ENCODE peak calls at places on chromosomes 2 and 18, in six cellular contexts. S is heart left ventricle, M is sigmoid colon, B is right cardiac atrium, X is keratinocyte, P is PC-3. D is an unnamed sample.

GRCh38 chr18:62833494-62833893 is 118.2 kb downstream of the PHLPP1 start:
- DNase-seq in S (no peak), M (no peak), B (no peak), X (no peak), P (no peak), D (no peak)

GRCh38 chr2:219997341-219997851 is 370.0 kb downstream of the SLC4A3 start:
- DNase-seq in S (peak), M (no peak), B (peak), X (peak), P (peak), D (no peak)

GRCh38 chr2:71063216-71063615 is 5.2 kb upstream of the NAGK start:
- DNase-seq in S (no peak), M (no peak), B (no peak), X (no peak), P (no peak), D (no peak)

GRCh38 chr18:10265560-10266235 is 188.7 kb upstream of the APCDD1 start:
- DNase-seq in S (no peak), M (no peak), B (no peak), X (no peak), P (no peak), D (no peak)

GRCh38 chr18:76803814-76804213 is 18.5 kb upstream of the ZNF236 start:
- DNase-seq in S (peak), M (peak), B (peak), X (no peak), P (peak), D (no peak)

GRCh38 chr18:22939649-22940048 is 6.5 kb downstream of the RBBP8 start:
- DNase-seq in S (no peak), M (no peak), B (no peak), X (no peak), P (no peak), D (no peak)

GRCh38 chr2:132515010-132515409 is 98.4 kb downstream of the GPR39 start:
- DNase-seq in S (no peak), M (no peak), B (no peak), X (no peak), P (no peak), D (no peak)

GRCh38 chr18:13447621-13448020 is 229.1 kb downstream of the LDLRAD4 start:
- DNase-seq in S (no peak), M (no peak), B (peak), X (no peak), P (no peak), D (peak)

GRCh38 chr2:219314804-219315468 is 5.7 kb upstream of the PTPRN start:
- DNase-seq in S (no peak), M (no peak), B (no peak), X (no peak), P (peak), D (no peak)

GRCh38 chr2:46858697-46859080 is 56.9 kb downstream of the MCFD2 start:
- DNase-seq in S (no peak), M (no peak), B (no peak), X (no peak), P (no peak), D (no peak)

GRCh38 chr2:224523626-224524577 is 61.3 kb downstream of the CUL3 start:
- DNase-seq in S (no peak), M (no peak), B (no peak), X (no peak), P (no peak), D (no peak)

GRCh38 chr18:48842259-48843061 is 108.3 kb downstream of the SMAD7 start:
- DNase-seq in S (peak), M (no peak), B (peak), X (no peak), P (no peak), D (no peak)

GRCh38 chr2:46053502-46054094 is 243.6 kb upstream of the EPAS1 start:
- DNase-seq in S (no peak), M (no peak), B (no peak), X (no peak), P (no peak), D (no peak)

GRCh38 chr2:212548459-212548815 is 9.8 kb upstream of the ERBB4 start:
- DNase-seq in S (no peak), M (no peak), B (no peak), X (no peak), P (peak), D (no peak)

GRCh38 chr2:234981197-234982095 is 29.6 kb downstream of the SH3BP4 start:
- DNase-seq in S (peak), M (peak), B (peak), X (no peak), P (peak), D (peak)

GRCh38 chr18:77129150-77129551 is 3.4 kb downstream of the MBP start:
- DNase-seq in S (no peak), M (peak), B (no peak), X (no peak), P (peak), D (peak)

GRCh38 chr2:237697586-237698337 is 70.4 kb downstream of the LRRFIP1 start:
- DNase-seq in S (no peak), M (no peak), B (no peak), X (no peak), P (no peak), D (no peak)

GRCh38 chr18:41752826-41753225 is 202.2 kb upstream of the PIK3C3 start:
- DNase-seq in S (no peak), M (no peak), B (no peak), X (no peak), P (no peak), D (no peak)

GRCh38 chr2:231187736-231188505 is 10.5 kb upstream of the ARMC9 start:
- DNase-seq in S (peak), M (peak), B (peak), X (no peak), P (no peak), D (no peak)

GRCh38 chr2:200486529-200486928 is 23.3 kb downstream of the KCTD18 start:
- DNase-seq in S (no peak), M (no peak), B (no peak), X (no peak), P (no peak), D (no peak)

GRCh38 chr2:32947484-32948143 is 861 bp downstream of the LTBP1 start:
- DNase-seq in S (peak), M (peak), B (peak), X (no peak), P (peak), D (no peak)

GRCh38 chr18:9094307-9095226 is 7.9 kb upstream of the NDUFV2 start:
- DNase-seq in S (no peak), M (no peak), B (no peak), X (no peak), P (peak), D (no peak)

GRCh38 chr2:172103471-172104292 is 982 bp upstream of the DLX2 start:
- DNase-seq in S (peak), M (peak), B (peak), X (no peak), P (peak), D (no peak)

GRCh38 chr2:112230371-112230770 is 24.5 kb downstream of the ZC3H8 start:
- DNase-seq in S (no peak), M (no peak), B (no peak), X (no peak), P (no peak), D (no peak)

GRCh38 chr2:121260370-121261154 is 24.4 kb downstream of the TFCP2L1 start:
- DNase-seq in S (no peak), M (peak), B (no peak), X (no peak), P (no peak), D (no peak)

GRCh38 chr2:189221811-189222210 is 42.2 kb upstream of the COL5A2 start:
- DNase-seq in S (no peak), M (no peak), B (no peak), X (no peak), P (peak), D (no peak)

GRCh38 chr2:218168016-218168415 is 1.3 kb upstream of the CXCR1 start:
- DNase-seq in S (no peak), M (no peak), B (no peak), X (peak), P (no peak), D (peak)

GRCh38 chr2:19272039-19272438 is 86.4 kb downstream of the OSR1 start:
- DNase-seq in S (no peak), M (no peak), B (no peak), X (no peak), P (no peak), D (no peak)

GRCh38 chr2:23135481-23136100 is 249.4 kb upstream of the KLHL29 start:
- DNase-seq in S (peak), M (no peak), B (peak), X (no peak), P (peak), D (no peak)

GRCh38 chr2:26696352-26696816 is 3.9 kb downstream of the KCNK3 start:
- DNase-seq in S (no peak), M (no peak), B (no peak), X (peak), P (peak), D (peak)

GRCh38 chr2:192286093-192286701 is 91.5 kb upstream of the TMEFF2 start:
- DNase-seq in S (no peak), M (no peak), B (no peak), X (no peak), P (peak), D (no peak)

DNA sequence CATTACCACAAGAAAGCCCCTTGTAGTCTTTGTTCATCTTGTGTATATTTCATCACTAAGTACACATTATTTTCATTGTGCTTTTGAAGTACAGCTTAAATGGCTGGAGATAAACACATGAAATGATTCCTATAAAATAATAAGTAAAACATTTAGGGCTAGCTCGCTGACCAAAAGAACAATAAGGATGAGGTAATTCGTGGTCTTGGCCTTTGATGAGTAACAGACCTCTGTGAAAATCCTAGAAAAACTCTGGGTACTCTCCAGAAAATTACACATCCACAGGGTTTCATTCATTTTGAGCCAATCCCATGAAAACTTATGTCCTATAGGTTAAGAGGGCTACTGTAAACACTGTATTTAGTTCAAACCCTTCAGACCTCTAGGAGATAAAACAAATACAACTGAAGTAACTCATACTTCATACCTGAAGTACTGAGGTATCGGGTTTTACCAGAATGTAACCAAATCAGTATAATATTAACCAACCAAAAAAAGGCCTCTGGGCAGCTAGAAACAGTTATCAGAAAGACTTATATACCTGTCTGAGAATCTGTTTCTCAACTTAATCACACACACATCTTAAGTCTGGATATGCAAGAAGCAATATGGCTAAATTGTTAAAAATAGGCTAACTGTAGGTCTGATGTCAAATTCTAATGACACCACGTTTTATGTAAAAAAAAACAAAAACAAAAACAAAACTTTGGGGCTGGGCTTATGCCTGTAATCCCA is 31.0 kb downstream of the CFAP36 start:
- DNase-seq in S (no peak), M (no peak), B (no peak), X (no peak), P (peak), D (no peak)
- H3K27ac ChIP-seq in S (no peak), M (no peak), B (no peak), X (no peak), P (no peak), D (no peak)

GRCh38 chr2:213733893-213734292 is 449.6 kb downstream of the SPAG16 start:
- DNase-seq in S (no peak), M (no peak), B (no peak), X (no peak), P (no peak), D (no peak)
- H3K27ac ChIP-seq in S (no peak), M (no peak), B (no peak), X (no peak), P (no peak), D (no peak)

DNA sequence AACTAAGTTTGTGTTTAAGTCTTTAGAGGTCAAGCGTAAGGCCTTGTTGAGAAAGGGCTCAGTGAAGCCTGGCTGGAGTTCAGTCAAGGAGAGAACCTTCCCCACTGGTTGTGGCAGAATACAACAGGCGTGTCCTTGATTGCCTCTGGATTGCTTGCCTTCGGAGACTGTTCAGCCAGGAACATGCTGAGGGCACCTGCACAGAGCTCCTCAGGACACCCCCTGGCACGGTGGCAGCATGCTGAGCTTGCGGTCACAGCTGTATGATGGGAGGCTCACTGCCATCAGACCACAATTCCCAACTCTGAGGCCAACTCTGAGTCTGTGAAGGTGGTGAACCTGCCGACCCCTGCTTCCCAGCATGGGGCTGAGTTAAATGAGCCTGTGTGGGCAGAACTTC is 130.0 kb downstream of the LPIN1 start:
- DNase-seq in S (no peak), M (no peak), B (no peak), X (no peak), P (no peak), D (no peak)
- H3K27ac ChIP-seq in S (no peak), M (no peak), B (no peak), X (no peak), P (no peak), D (no peak)

DNA sequence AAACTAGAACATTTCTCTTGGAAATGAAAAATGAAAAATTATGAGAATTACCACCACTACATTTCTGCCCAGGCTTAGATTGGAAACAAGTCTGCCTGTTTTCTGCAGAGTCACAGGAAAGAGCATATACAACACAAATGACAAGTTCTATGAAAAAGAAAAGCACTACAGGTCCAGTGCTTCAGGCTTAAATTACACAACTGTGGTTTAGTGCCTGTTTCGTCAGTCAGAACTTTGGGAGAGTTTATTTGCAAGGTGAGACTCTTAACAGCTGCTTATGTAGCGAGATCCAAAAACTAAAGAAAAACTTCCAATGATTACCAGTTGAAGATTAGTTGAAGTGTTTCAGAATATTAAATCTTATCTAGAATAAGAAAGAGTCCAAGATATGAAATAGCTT is 68.8 kb downstream of the RTN4 start:
- DNase-seq in S (no peak), M (no peak), B (no peak), X (no peak), P (no peak), D (no peak)
- H3K27ac ChIP-seq in S (no peak), M (no peak), B (no peak), X (no peak), P (no peak), D (peak)

GRCh38 chr2:174699993-174700766 is 64.1 kb downstream of the CHRNA1 start:
- DNase-seq in S (no peak), M (no peak), B (no peak), X (no peak), P (peak), D (no peak)
- H3K27ac ChIP-seq in S (no peak), M (no peak), B (no peak), X (no peak), P (no peak), D (no peak)

DNA sequence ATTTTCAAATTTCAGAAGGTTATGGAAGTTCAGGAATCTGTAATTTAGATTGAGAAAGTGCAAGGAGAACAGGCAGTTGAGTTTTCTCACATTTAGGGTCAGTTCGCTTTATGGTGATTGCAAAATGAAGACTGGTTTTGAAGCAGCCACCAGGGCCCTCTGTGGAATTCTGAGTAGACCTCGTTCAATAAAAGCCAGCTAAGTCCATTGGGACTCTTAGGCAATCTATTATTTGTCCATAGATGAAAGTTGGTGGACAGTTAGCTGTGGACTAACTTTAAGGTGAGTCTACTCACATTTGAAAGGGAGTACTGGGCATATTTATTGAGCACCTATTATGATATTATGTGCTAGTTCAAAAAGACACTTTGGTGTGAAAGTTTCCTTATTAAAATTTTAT is 266.3 kb upstream of the LINC00305 start:
- DNase-seq in S (no peak), M (no peak), B (no peak), X (no peak), P (no peak), D (no peak)
- H3K27ac ChIP-seq in S (no peak), M (no peak), B (no peak), X (no peak), P (no peak), D (no peak)

DNA sequence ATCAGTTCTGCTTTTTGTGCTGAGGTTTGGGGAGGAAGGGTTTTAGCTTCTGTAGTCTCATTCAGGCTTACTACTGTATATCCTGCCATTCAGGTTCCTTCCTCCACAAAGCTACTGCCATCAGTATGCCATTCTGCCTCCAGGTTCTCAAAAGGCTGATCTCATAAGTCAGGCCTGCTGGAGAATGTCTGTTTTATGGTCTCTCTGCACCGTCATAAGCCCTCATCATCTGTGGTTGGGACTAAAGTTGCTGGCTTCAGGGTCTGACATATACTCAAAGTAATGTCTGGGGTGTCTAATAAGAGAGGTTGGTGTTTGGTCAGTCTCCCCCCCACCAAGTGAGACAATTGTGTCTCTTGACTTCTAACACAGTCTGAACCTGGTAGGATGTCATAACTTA is 36.2 kb upstream of the CCBE1 start:
- DNase-seq in S (no peak), M (no peak), B (no peak), X (no peak), P (no peak), D (no peak)
- H3K27ac ChIP-seq in S (no peak), M (no peak), B (no peak), X (no peak), P (no peak), D (no peak)

GRCh38 chr2:9140570-9141378 is 65.8 kb upstream of the ASAP2 start:
- DNase-seq in S (no peak), M (peak), B (no peak), X (no peak), P (no peak), D (no peak)

GRCh38 chr2:9135804-9136558 is 70.6 kb upstream of the ASAP2 start:
- DNase-seq in S (no peak), M (peak), B (no peak), X (no peak), P (no peak), D (no peak)

GRCh38 chr2:9139491-9140443 is 66.8 kb upstream of the ASAP2 start:
- DNase-seq in S (peak), M (peak), B (peak), X (no peak), P (peak), D (no peak)

GRCh38 chr2:9136997-9137819 is 69.4 kb upstream of the ASAP2 start:
- DNase-seq in S (no peak), M (peak), B (no peak), X (no peak), P (no peak), D (no peak)

GRCh38 chr2:9138507-9139085 is 68.0 kb upstream of the ASAP2 start:
- DNase-seq in S (no peak), M (peak), B (no peak), X (no peak), P (no peak), D (no peak)
- H3K27ac ChIP-seq in S (no peak), M (no peak), B (no peak), X (no peak), P (no peak), D (no peak)

D was measured in epithelial cell of prostate.